ENCODE peak calls at places on chromosomes 3 and 15, in five cellular contexts. I is coronary artery, D is BJ, V is brain microvascular endothelial cell, H is upper lobe of left lung. K is an unnamed sample.
A peak's percentile ranks its signal among the peaks of the same experiment; 100 is the strongest.

GRCh38 chr3:53072653-53073552 is 27.0 kb upstream of the SFMBT1 start:
- DNase-seq in I (peak; percentile 84), D (no peak), V (peak; percentile 69), H (peak; percentile 94), K (no peak)

GRCh38 chr3:79139395-79140060 is 628.3 kb downstream of the ROBO1 start:
- DNase-seq in I (no peak), D (no peak), V (peak; percentile 59), H (no peak), K (no peak)

GRCh38 chr3:88418219-88418618 is 268.5 kb downstream of the C3orf38 start:
- DNase-seq in I (no peak), D (no peak), V (no peak), H (peak; percentile 0), K (no peak)

GRCh38 chr3:65751123-65751700 is 287.5 kb downstream of the MAGI1 start:
- DNase-seq in I (no peak), D (no peak), V (peak; percentile 53), H (no peak), K (no peak)

GRCh38 chr3:37988931-37989525 is 1.6 kb upstream of the VILL start:
- DNase-seq in I (peak; percentile 49), D (no peak), V (no peak), H (no peak), K (no peak)

GRCh38 chr3:157581331-157581730 is 78.1 kb upstream of the VEPH1 start:
- DNase-seq in I (no peak), D (no peak), V (peak; percentile 45), H (no peak), K (no peak)

GRCh38 chr3:59412506-59412905 is 362.7 kb upstream of the CFAP20DC start:
- DNase-seq in I (no peak), D (no peak), V (no peak), H (no peak), K (no peak)

GRCh38 chr3:136860541-136860940 is 1.5 kb upstream of the NCK1 start:
- DNase-seq in I (no peak), D (no peak), V (no peak), H (no peak), K (no peak)

GRCh38 chr15:100438570-100438969 is 90.2 kb downstream of the CERS3 start:
- DNase-seq in I (no peak), D (no peak), V (peak; percentile 45), H (no peak), K (peak; percentile 87)

GRCh38 chr15:77841376-77841775 is 208.7 kb upstream of the LINGO1 start:
- DNase-seq in I (no peak), D (no peak), V (no peak), H (no peak), K (no peak)

GRCh38 chr15:89781891-89782618 is 5.9 kb downstream of the MESP2 start:
- DNase-seq in I (peak; percentile 62), D (no peak), V (peak; percentile 49), H (no peak), K (peak; percentile 87)

GRCh38 chr15:57500979-57501576 is 90.6 kb upstream of the MYZAP start:
- DNase-seq in I (no peak), D (no peak), V (peak; percentile 62), H (no peak), K (no peak)

GRCh38 chr3:185656321-185656840 is 70.3 kb downstream of the SENP2 start:
- DNase-seq in I (peak; percentile 88), D (peak; percentile 99), V (peak; percentile 98), H (no peak), K (peak; percentile 84)

GRCh38 chr15:101521084-101521483 is 31.6 kb upstream of the PCSK6 start:
- DNase-seq in I (no peak), D (no peak), V (no peak), H (no peak), K (no peak)

GRCh38 chr3:64650096-64650622 is 37.6 kb downstream of the ADAMTS9 start:
- DNase-seq in I (no peak), D (no peak), V (no peak), H (no peak), K (no peak)

GRCh38 chr3:80051602-80051962 is 283.8 kb upstream of the ROBO1 start:
- DNase-seq in I (no peak), D (no peak), V (no peak), H (no peak), K (no peak)

GRCh38 chr15:55909036-55909811 is 84.2 kb downstream of the NEDD4 start:
- DNase-seq in I (no peak), D (no peak), V (peak; percentile 34), H (no peak), K (no peak)

GRCh38 chr3:141389703-141390102 is 21.4 kb downstream of the ZBTB38 start:
- DNase-seq in I (no peak), D (no peak), V (no peak), H (no peak), K (no peak)

GRCh38 chr3:99920530-99921376 is 103.1 kb downstream of the CMSS1 start:
- DNase-seq in I (no peak), D (no peak), V (no peak), H (no peak), K (no peak)

GRCh38 chr3:5160926-5161858 is 26.3 kb upstream of the EDEM1 start:
- DNase-seq in I (no peak), D (no peak), V (peak; percentile 26), H (no peak), K (no peak)

GRCh38 chr15:41585140-41586047 is 26.4 kb downstream of the TYRO3 start:
- DNase-seq in I (no peak), D (no peak), V (peak; percentile 37), H (peak; percentile 88), K (no peak)

GRCh38 chr3:183301937-183302580 is 49.0 kb downstream of the B3GNT5 start:
- DNase-seq in I (no peak), D (no peak), V (no peak), H (no peak), K (no peak)

GRCh38 chr3:102673271-102674115 is 238.7 kb downstream of the ZPLD1 start:
- DNase-seq in I (no peak), D (no peak), V (peak; percentile 22), H (no peak), K (no peak)

GRCh38 chr15:85649372-85649771 is 145.4 kb downstream of the KLHL25 start:
- DNase-seq in I (no peak), D (peak; percentile 45), V (peak; percentile 86), H (no peak), K (no peak)

DNA sequence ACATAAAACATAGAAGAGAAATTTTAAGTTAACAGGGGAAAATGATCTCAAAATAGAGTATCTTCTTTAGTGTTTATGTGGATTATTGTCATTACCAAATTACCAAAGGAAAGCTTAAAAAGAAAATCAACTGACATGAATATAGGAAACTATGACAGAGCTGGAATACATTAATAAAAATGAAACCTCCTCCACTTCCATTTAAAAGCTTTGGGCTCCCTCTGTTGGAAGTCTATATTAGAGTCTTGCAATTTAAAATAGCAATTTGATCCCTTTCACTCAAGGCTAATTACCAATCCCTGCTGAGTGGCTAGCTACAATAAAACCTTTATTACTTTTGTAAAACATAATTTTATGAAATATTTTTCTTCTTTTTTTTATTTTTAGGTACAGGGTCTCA is 61.4 kb upstream of the IMPG2 start:
- DNase-seq in I (no peak), D (peak; percentile 6), V (peak; percentile 5), H (no peak), K (no peak)
- TF ChIP-seq CTCF in I (peak; percentile 32), D (peak; percentile 37), V (peak; percentile 33), H (peak; percentile 25), K (peak; percentile 62)

DNA sequence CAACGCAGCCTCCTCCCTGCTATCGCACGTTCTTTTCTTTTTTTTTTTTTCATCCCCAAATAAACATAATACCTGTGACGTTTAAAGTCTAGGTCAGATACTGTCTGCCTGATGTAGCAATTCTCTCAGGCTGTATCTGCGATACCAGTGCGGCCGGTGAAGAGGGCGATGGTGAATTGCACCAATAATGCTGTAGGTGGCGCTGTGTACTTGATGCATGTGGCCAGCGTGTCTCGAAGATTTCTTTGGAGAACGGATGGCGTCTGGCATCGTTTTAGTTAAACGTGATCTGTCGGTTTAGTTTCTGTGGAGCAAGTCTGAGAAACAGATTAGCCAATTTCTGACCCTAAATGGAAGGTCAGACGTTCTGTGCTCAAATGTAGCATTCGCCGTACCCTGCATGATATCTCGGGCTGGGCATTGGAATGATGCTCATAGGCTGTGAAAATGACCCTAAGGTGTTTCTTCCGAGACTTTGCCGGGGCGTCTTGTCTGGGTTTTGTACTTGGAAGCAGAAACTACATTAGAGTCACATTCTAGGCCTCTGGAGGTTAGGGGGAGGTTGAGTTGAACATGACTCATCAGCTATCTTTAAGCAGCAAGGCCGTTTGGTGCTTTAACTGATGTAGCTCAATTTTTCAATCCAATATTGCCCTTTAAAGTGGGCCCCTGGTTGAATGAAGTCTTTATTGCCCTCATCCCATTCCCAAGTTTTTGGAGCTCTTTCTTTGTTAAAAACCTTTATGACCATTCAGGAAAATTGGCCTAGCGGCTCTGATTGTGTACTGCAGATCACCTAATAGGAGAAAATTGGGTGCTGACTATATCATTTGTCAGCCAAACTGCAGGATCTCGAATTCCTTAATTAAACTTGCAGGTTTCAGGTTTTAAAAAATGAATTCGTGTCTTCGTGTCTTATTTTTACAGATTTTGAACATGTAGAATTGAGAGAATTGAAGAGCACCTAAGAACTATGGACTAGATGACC is 80.0 kb downstream of the SQOR start:
- DNase-seq in I (no peak), D (peak; percentile 11), V (peak; percentile 88), H (no peak), K (no peak)
- H3K4me3 ChIP-seq in I (peak overlapping the region; percentile 52), D (no peak overlapping the region), V (no peak overlapping the region), H (no peak overlapping the region), K (no peak overlapping the region)

GRCh38 chr3:104031598-104031997 is 1335.1 kb upstream of the ALCAM start:
- DNase-seq in I (no peak), D (no peak), V (no peak), H (no peak), K (no peak)

GRCh38 chr3:104032283-104032682 is 1334.4 kb upstream of the ALCAM start:
- DNase-seq in I (no peak), D (no peak), V (peak; percentile 53), H (no peak), K (no peak)
- TF ChIP-seq CTCF in I (no peak), D (no peak), V (no peak), H (no peak), K (no peak)

GRCh38 chr3:188415196-188415595 is 261.2 kb downstream of the LPP start:
- DNase-seq in I (no peak), D (no peak), V (no peak), H (no peak), K (no peak)

GRCh38 chr3:188421151-188421821 is 267.3 kb downstream of the LPP start:
- DNase-seq in I (no peak), D (peak; percentile 83), V (peak; percentile 68), H (no peak), K (no peak)

GRCh38 chr3:188416041-188416440 is 262.1 kb downstream of the LPP start:
- DNase-seq in I (no peak), D (no peak), V (no peak), H (no peak), K (no peak)

GRCh38 chr3:188421836-188422540 is 268.0 kb downstream of the LPP start:
- DNase-seq in I (no peak), D (no peak), V (no peak), H (no peak), K (no peak)

GRCh38 chr3:188417329-188417728 is 263.4 kb downstream of the LPP start:
- DNase-seq in I (no peak), D (no peak), V (no peak), H (no peak), K (no peak)
- H3K4me3 ChIP-seq in I (no peak overlapping the region), D (no peak overlapping the region), V (no peak overlapping the region), H (no peak overlapping the region), K (no peak overlapping the region)

K was measured in RWPE2.